ENCODE peak calls at places on chromosomes 2 and 18, in five cellular contexts. Y is neuronal stem cell, W is H9, F is mesenchymal stem cell, K is IMR-90. Z is an unnamed sample.

GRCh38 chr2:233953106-233953801 is 36.1 kb downstream of the TRPM8 start:
- DNase-seq in Y (no peak), W (no peak), F (no peak), K (no peak), Z (no peak)

GRCh38 chr2:46878886-46879285 is 36.7 kb downstream of the MCFD2 start:
- DNase-seq in Y (no peak), W (peak; percentile 46), F (peak; percentile 83), K (peak; percentile 84), Z (peak; percentile 55)

GRCh38 chr2:85703329-85703728 is 9.2 kb downstream of the GNLY start:
- DNase-seq in Y (no peak), W (no peak), F (no peak), K (no peak), Z (no peak)

GRCh38 chr2:60984717-60985116 is 32.8 kb upstream of the PEX13 start:
- DNase-seq in Y (no peak), W (no peak), F (no peak), K (no peak), Z (no peak)

GRCh38 chr2:23422089-23423061 is 37.4 kb downstream of the KLHL29 start:
- DNase-seq in Y (no peak), W (peak; percentile 34), F (no peak), K (no peak), Z (no peak)

GRCh38 chr2:121485039-121485438 is 45.6 kb upstream of the RNU4ATAC start:
- DNase-seq in Y (no peak), W (no peak), F (no peak), K (peak; percentile 84), Z (peak; percentile 77)

GRCh38 chr2:37652199-37652640 is 19.2 kb downstream of the CDC42EP3 start:
- DNase-seq in Y (no peak), W (no peak), F (peak; percentile 82), K (peak; percentile 97), Z (peak; percentile 53)

GRCh38 chr2:81650048-81650971 is 1345.8 kb upstream of the LRRTM1 start:
- DNase-seq in Y (no peak), W (no peak), F (peak; percentile 3), K (peak; percentile 39), Z (peak; percentile 11)

GRCh38 chr2:159266554-159266953 is 19.9 kb downstream of the WDSUB1 start:
- DNase-seq in Y (no peak), W (no peak), F (no peak), K (no peak), Z (no peak)

GRCh38 chr2:114025030-114025429 is 135.1 kb downstream of the ACTR3 start:
- DNase-seq in Y (no peak), W (no peak), F (no peak), K (no peak), Z (peak; percentile 29)

GRCh38 chr2:98548920-98549818 is 59.1 kb downstream of the COA5 start:
- DNase-seq in Y (no peak), W (no peak), F (no peak), K (no peak), Z (no peak)

GRCh38 chr2:109173311-109174171 is 44.5 kb downstream of the SH3RF3 start:
- DNase-seq in Y (peak; percentile 17), W (no peak), F (peak; percentile 96), K (peak; percentile 87), Z (peak; percentile 74)

GRCh38 chr2:73101626-73102256 is 11.0 kb downstream of the RAB11FIP5 start:
- DNase-seq in Y (no peak), W (no peak), F (no peak), K (no peak), Z (peak; percentile 74)

GRCh38 chr2:132437852-132438649 is 21.4 kb downstream of the GPR39 start:
- DNase-seq in Y (no peak), W (no peak), F (no peak), K (no peak), Z (no peak)

DNA sequence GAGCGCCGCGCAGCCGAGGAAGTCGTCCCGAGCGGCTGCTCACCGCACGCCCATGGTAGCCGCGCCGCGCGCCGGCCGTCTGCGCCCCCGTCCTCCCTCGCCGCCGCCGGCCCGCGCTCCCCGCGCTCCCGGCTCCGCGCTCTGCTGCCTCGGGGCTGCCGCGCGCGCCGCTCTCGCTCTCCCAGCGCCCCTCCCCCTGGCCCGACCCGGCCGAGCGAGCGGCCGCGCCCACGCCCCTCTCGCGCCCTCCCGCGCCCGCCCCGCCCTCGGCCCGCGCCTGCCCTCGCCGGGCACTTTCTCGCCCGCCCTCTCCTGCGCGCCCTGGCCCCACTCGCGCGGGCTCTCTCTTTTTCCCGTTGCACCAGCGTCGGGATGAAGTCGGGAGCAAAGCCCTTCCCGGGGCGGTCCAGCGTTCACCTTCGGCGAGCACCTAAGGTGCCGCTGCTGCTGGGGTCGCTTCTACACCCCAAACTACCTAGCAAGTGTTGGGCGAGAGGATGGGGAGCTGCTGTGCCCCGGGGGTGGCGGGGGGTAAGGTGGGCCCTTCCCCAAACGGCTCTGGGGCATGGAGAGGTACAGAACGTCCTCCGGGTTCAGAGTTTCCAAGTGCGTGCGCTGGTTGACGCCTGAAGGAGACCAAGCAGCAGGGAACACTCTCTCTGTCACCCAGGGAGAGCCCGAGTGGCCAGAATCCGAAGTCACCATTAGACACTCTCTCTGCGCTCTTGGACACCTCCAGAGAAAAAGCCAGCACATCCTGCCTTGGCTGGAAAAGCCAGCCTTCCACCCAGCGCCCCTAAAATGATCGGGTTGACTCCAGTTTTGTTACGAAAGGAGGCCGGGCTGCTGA is at the start of gene COLEC12:
- DNase-seq in Y (peak; percentile 58), W (no peak), F (peak; percentile 60), K (no peak), Z (peak; percentile 53)
- H3K4ac ChIP-seq in Y (no peak within 1 kb of the TSS), W (no peak within 1 kb of the TSS), F (no peak within 1 kb of the TSS), K (no peak within 1 kb of the TSS), Z (peak within 1 kb of the TSS; percentile 95)

GRCh38 chr2:232146294-232146693 is 184.8 kb downstream of the DIS3L2 start:
- DNase-seq in Y (no peak), W (no peak), F (no peak), K (peak; percentile 86), Z (no peak)
- H3K4ac ChIP-seq in Y (no peak overlapping the region), W (no peak overlapping the region), F (no peak overlapping the region), K (no peak overlapping the region), Z (no peak overlapping the region)

DNA sequence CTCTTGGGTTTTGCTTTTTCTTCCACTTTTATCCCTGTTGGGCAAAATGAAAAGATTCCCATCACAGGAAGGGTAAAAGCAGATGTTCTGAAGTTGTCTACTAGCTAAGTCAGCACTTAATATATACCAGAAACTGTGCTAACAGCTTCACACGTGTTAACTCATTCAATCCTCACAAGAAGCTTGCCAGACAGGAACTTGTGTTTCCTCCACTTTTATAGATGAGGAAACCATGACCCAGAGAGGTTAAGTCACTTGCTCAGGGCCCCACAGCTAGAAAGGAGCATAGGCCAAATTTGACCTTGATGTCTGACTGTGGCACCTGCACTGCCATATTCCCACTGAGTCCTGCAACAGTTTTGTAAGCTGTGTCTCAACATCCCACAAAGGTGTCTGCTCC is 76.8 kb upstream of the EPC2 start:
- DNase-seq in Y (no peak), W (no peak), F (no peak), K (no peak), Z (no peak)
- H3K4ac ChIP-seq in Y (no peak overlapping the region), W (no peak overlapping the region), F (no peak overlapping the region), K (no peak overlapping the region), Z (no peak overlapping the region)

DNA sequence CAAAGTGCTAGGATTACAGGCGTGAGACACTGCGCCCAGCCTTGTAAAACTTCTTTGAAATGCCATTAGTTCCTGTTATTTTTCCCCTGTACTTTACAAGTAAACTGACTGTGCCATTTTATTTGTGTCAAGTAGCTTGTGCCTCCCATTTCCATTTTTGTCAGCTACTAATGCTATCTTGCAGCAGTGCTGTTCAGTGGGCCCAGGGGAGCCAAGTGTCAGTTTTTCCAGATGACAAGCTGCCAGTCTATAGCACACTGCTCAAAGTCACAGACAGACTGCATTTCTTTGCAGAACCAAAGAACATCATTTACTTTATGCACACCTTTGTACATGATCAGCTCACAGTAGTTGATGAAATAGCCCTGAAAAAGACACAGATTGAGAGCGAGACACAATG is 901.3 kb upstream of the CDH2 start:
- DNase-seq in Y (no peak), W (no peak), F (no peak), K (no peak), Z (no peak)
- H3K4ac ChIP-seq in Y (no peak overlapping the region), W (no peak overlapping the region), F (no peak overlapping the region), K (no peak overlapping the region), Z (no peak overlapping the region)

GRCh38 chr18:48833701-48834394 is 116.9 kb downstream of the SMAD7 start:
- DNase-seq in Y (no peak), W (peak; percentile 23), F (peak; percentile 56), K (peak; percentile 23), Z (no peak)
- H3K4ac ChIP-seq in Y (no peak overlapping the region), W (no peak overlapping the region), F (peak overlapping the region; percentile 66), K (peak overlapping the region; percentile 98), Z (no peak overlapping the region)

GRCh38 chr2:218536804-218537494 is 31.2 kb downstream of the USP37 start:
- DNase-seq in Y (no peak), W (no peak), F (no peak), K (peak; percentile 17), Z (no peak)
- H3K4ac ChIP-seq in Y (no peak overlapping the region), W (no peak overlapping the region), F (no peak overlapping the region), K (no peak overlapping the region), Z (no peak overlapping the region)

GRCh38 chr18:48941672-48942071 is 9.1 kb downstream of the SMAD7 start:
- DNase-seq in Y (no peak), W (no peak), F (no peak), K (no peak), Z (peak; percentile 81)

GRCh38 chr18:48942554-48943261 is 8.1 kb downstream of the SMAD7 start:
- DNase-seq in Y (no peak), W (no peak), F (peak; percentile 97), K (peak; percentile 92), Z (peak; percentile 81)

GRCh38 chr18:48942086-48942485 is 8.7 kb downstream of the SMAD7 start:
- DNase-seq in Y (no peak), W (no peak), F (no peak), K (no peak), Z (no peak)

GRCh38 chr18:48939368-48940097 is 11.2 kb downstream of the SMAD7 start:
- DNase-seq in Y (no peak), W (peak; percentile 57), F (peak; percentile 40), K (no peak), Z (no peak)

GRCh38 chr18:48940854-48941531 is 9.8 kb downstream of the SMAD7 start:
- DNase-seq in Y (no peak), W (no peak), F (peak; percentile 53), K (peak; percentile 45), Z (peak; percentile 87)
- H3K4ac ChIP-seq in Y (no peak overlapping the region), W (no peak overlapping the region), F (no peak overlapping the region), K (peak overlapping the region; percentile 65), Z (no peak overlapping the region)

Z was measured in mesendoderm.